ENCODE peak calls at places on chromosomes 1 and 21, in seven cellular contexts. One of them, this sample, is unnamed.

GRCh38 chr1:98496246-98496995 is 165.1 kb upstream of the SNX7 start:
- DNase-seq in H9: no peak
- DNase-seq in fibroblast of the aortic adventitia: peak; percentile 25
- DNase-seq in AG04450: no peak
- DNase-seq in Panc1: no peak
- DNase-seq in RWPE1: peak; percentile 12
- DNase-seq in astrocyte of the spinal cord: no peak
- DNase-seq in this sample: peak; percentile 6

GRCh38 chr1:33433509-33434362 is 2.8 kb upstream of the PHC2 start:
- DNase-seq in RWPE1: peak; percentile 96
- DNase-seq in H9: no peak
- DNase-seq in astrocyte of the spinal cord: peak; percentile 97
- DNase-seq in fibroblast of the aortic adventitia: peak; percentile 97
- DNase-seq in AG04450: peak; percentile 91
- DNase-seq in Panc1: peak; percentile 97
- DNase-seq in this sample: peak; percentile 100

GRCh38 chr1:26234644-26235384 is 814 bp downstream of the CEP85 start:
- DNase-seq in H9: no peak
- DNase-seq in AG04450: no peak
- DNase-seq in RWPE1: peak; percentile 45
- DNase-seq in Panc1: peak; percentile 17
- DNase-seq in fibroblast of the aortic adventitia: peak; percentile 28
- DNase-seq in astrocyte of the spinal cord: peak; percentile 18
- DNase-seq in this sample: peak; percentile 33

GRCh38 chr1:62784509-62785365 is 805 bp downstream of the ATG4C start:
- DNase-seq in astrocyte of the spinal cord: peak; percentile 45
- DNase-seq in RWPE1: peak; percentile 57
- DNase-seq in fibroblast of the aortic adventitia: peak; percentile 40
- DNase-seq in Panc1: no peak
- DNase-seq in H9: no peak
- DNase-seq in AG04450: no peak
- DNase-seq in this sample: no peak

GRCh38 chr1:246295340-246295739 is 211.7 kb downstream of the SMYD3 start:
- DNase-seq in H9: no peak
- DNase-seq in fibroblast of the aortic adventitia: no peak
- DNase-seq in Panc1: no peak
- DNase-seq in AG04450: no peak
- DNase-seq in RWPE1: no peak
- DNase-seq in astrocyte of the spinal cord: no peak
- DNase-seq in this sample: no peak

GRCh38 chr1:223114871-223115270 is 28.2 kb downstream of the TLR5 start:
- DNase-seq in RWPE1: no peak
- DNase-seq in AG04450: no peak
- DNase-seq in H9: no peak
- DNase-seq in astrocyte of the spinal cord: no peak
- DNase-seq in fibroblast of the aortic adventitia: peak; percentile 91
- DNase-seq in Panc1: no peak
- DNase-seq in this sample: no peak

GRCh38 chr1:37922767-37923550 is 23.9 kb downstream of the INPP5B start:
- DNase-seq in fibroblast of the aortic adventitia: no peak
- DNase-seq in Panc1: no peak
- DNase-seq in AG04450: no peak
- DNase-seq in astrocyte of the spinal cord: no peak
- DNase-seq in H9: no peak
- DNase-seq in RWPE1: no peak
- DNase-seq in this sample: no peak

GRCh38 chr1:15803380-15803779 is 4.1 kb downstream of the UQCRHL start:
- DNase-seq in astrocyte of the spinal cord: peak; percentile 36
- DNase-seq in H9: peak; percentile 63
- DNase-seq in fibroblast of the aortic adventitia: peak; percentile 47
- DNase-seq in AG04450: no peak
- DNase-seq in RWPE1: no peak
- DNase-seq in Panc1: no peak
- DNase-seq in this sample: peak; percentile 54

GRCh38 chr1:209685835-209686234 is 10.6 kb downstream of the G0S2 start:
- DNase-seq in Panc1: no peak
- DNase-seq in astrocyte of the spinal cord: no peak
- DNase-seq in AG04450: no peak
- DNase-seq in fibroblast of the aortic adventitia: no peak
- DNase-seq in RWPE1: no peak
- DNase-seq in H9: peak; percentile 33
- DNase-seq in this sample: no peak

GRCh38 chr1:30525980-30526651 is 197.3 kb downstream of the MATN1 start:
- DNase-seq in RWPE1: peak; percentile 64
- DNase-seq in fibroblast of the aortic adventitia: peak; percentile 55
- DNase-seq in AG04450: no peak
- DNase-seq in astrocyte of the spinal cord: peak; percentile 70
- DNase-seq in H9: no peak
- DNase-seq in Panc1: no peak
- DNase-seq in this sample: peak; percentile 84

GRCh38 chr1:56927171-56927570 is 38.6 kb downstream of the C8B start:
- DNase-seq in fibroblast of the aortic adventitia: no peak
- DNase-seq in H9: no peak
- DNase-seq in astrocyte of the spinal cord: no peak
- DNase-seq in Panc1: no peak
- DNase-seq in RWPE1: no peak
- DNase-seq in AG04450: no peak
- DNase-seq in this sample: no peak

GRCh38 chr1:226946285-226946684 is 6.2 kb downstream of the COQ8A start:
- DNase-seq in Panc1: no peak
- DNase-seq in astrocyte of the spinal cord: no peak
- DNase-seq in fibroblast of the aortic adventitia: no peak
- DNase-seq in RWPE1: no peak
- DNase-seq in H9: no peak
- DNase-seq in AG04450: no peak
- DNase-seq in this sample: no peak

GRCh38 chr21:33931799-33932390 is 16.3 kb upstream of the ATP5PO start:
- DNase-seq in RWPE1: no peak
- DNase-seq in astrocyte of the spinal cord: no peak
- DNase-seq in H9: no peak
- DNase-seq in fibroblast of the aortic adventitia: peak; percentile 50
- DNase-seq in AG04450: no peak
- DNase-seq in Panc1: no peak
- DNase-seq in this sample: no peak

GRCh38 chr1:93619507-93620168 is 62.0 kb downstream of the BCAR3 start:
- DNase-seq in astrocyte of the spinal cord: no peak
- DNase-seq in fibroblast of the aortic adventitia: no peak
- DNase-seq in RWPE1: no peak
- DNase-seq in AG04450: no peak
- DNase-seq in H9: no peak
- DNase-seq in Panc1: no peak
- DNase-seq in this sample: no peak

GRCh38 chr1:70382682-70383081 is 28.2 kb upstream of the ANKRD13C start:
- DNase-seq in fibroblast of the aortic adventitia: no peak
- DNase-seq in AG04450: no peak
- DNase-seq in astrocyte of the spinal cord: no peak
- DNase-seq in Panc1: no peak
- DNase-seq in H9: no peak
- DNase-seq in RWPE1: no peak
- DNase-seq in this sample: no peak

GRCh38 chr1:148385371-148386030 is 97.6 kb downstream of the PPIAL4G start:
- DNase-seq in RWPE1: no peak
- DNase-seq in astrocyte of the spinal cord: no peak
- DNase-seq in AG04450: no peak
- DNase-seq in fibroblast of the aortic adventitia: no peak
- DNase-seq in H9: no peak
- DNase-seq in Panc1: no peak
- DNase-seq in this sample: no peak

GRCh38 chr1:148388260-148389026 is 94.7 kb downstream of the PPIAL4G start:
- DNase-seq in H9: peak; percentile 99
- DNase-seq in fibroblast of the aortic adventitia: peak; percentile 77
- DNase-seq in AG04450: peak; percentile 21
- DNase-seq in astrocyte of the spinal cord: peak; percentile 94
- DNase-seq in Panc1: peak; percentile 88
- DNase-seq in RWPE1: peak; percentile 90
- DNase-seq in this sample: peak; percentile 97

GRCh38 chr1:148379697-148380096 is 103.4 kb downstream of the PPIAL4G start:
- DNase-seq in AG04450: no peak
- DNase-seq in astrocyte of the spinal cord: no peak
- DNase-seq in H9: no peak
- DNase-seq in RWPE1: no peak
- DNase-seq in fibroblast of the aortic adventitia: no peak
- DNase-seq in Panc1: no peak
- DNase-seq in this sample: no peak

GRCh38 chr1:148386617-148387016 is 96.5 kb downstream of the PPIAL4G start:
- DNase-seq in Panc1: no peak
- DNase-seq in fibroblast of the aortic adventitia: no peak
- DNase-seq in H9: no peak
- DNase-seq in astrocyte of the spinal cord: no peak
- DNase-seq in RWPE1: no peak
- DNase-seq in AG04450: no peak
- DNase-seq in this sample: no peak

GRCh38 chr1:148383966-148384365 is 99.1 kb downstream of the PPIAL4G start:
- DNase-seq in Panc1: no peak
- DNase-seq in AG04450: no peak
- DNase-seq in RWPE1: no peak
- DNase-seq in fibroblast of the aortic adventitia: no peak
- DNase-seq in H9: no peak
- DNase-seq in astrocyte of the spinal cord: no peak
- DNase-seq in this sample: peak; percentile 45
- TF ChIP-seq CTCF in Panc1: no peak
- TF ChIP-seq CTCF in AG04450: no peak
- TF ChIP-seq CTCF in RWPE1: no peak
- TF ChIP-seq CTCF in fibroblast of the aortic adventitia: no peak
- TF ChIP-seq CTCF in H9: peak; percentile 24
- TF ChIP-seq CTCF in astrocyte of the spinal cord: no peak
- TF ChIP-seq CTCF in this sample: no peak

GRCh38 chr1:150516050-150516591 is 569 bp downstream of the FALEC start:
- DNase-seq in H9: peak; percentile 41
- DNase-seq in astrocyte of the spinal cord: peak; percentile 31
- DNase-seq in RWPE1: no peak
- DNase-seq in Panc1: no peak
- DNase-seq in fibroblast of the aortic adventitia: peak; percentile 49
- DNase-seq in AG04450: no peak
- DNase-seq in this sample: peak; percentile 13

GRCh38 chr1:150514913-150515327 is 632 bp upstream of the FALEC start:
- DNase-seq in Panc1: no peak
- DNase-seq in fibroblast of the aortic adventitia: no peak
- DNase-seq in RWPE1: no peak
- DNase-seq in AG04450: no peak
- DNase-seq in astrocyte of the spinal cord: no peak
- DNase-seq in H9: no peak
- DNase-seq in this sample: no peak

GRCh38 chr1:150516616-150517015 is 1.1 kb downstream of the FALEC start:
- DNase-seq in AG04450: no peak
- DNase-seq in RWPE1: no peak
- DNase-seq in Panc1: no peak
- DNase-seq in fibroblast of the aortic adventitia: peak; percentile 26
- DNase-seq in H9: no peak
- DNase-seq in astrocyte of the spinal cord: peak; percentile 19
- DNase-seq in this sample: peak; percentile 18

GRCh38 chr1:150514260-150514659 is 1.3 kb upstream of the FALEC start:
- DNase-seq in fibroblast of the aortic adventitia: no peak
- DNase-seq in astrocyte of the spinal cord: no peak
- DNase-seq in Panc1: no peak
- DNase-seq in AG04450: no peak
- DNase-seq in RWPE1: no peak
- DNase-seq in H9: no peak
- DNase-seq in this sample: no peak

DNA sequence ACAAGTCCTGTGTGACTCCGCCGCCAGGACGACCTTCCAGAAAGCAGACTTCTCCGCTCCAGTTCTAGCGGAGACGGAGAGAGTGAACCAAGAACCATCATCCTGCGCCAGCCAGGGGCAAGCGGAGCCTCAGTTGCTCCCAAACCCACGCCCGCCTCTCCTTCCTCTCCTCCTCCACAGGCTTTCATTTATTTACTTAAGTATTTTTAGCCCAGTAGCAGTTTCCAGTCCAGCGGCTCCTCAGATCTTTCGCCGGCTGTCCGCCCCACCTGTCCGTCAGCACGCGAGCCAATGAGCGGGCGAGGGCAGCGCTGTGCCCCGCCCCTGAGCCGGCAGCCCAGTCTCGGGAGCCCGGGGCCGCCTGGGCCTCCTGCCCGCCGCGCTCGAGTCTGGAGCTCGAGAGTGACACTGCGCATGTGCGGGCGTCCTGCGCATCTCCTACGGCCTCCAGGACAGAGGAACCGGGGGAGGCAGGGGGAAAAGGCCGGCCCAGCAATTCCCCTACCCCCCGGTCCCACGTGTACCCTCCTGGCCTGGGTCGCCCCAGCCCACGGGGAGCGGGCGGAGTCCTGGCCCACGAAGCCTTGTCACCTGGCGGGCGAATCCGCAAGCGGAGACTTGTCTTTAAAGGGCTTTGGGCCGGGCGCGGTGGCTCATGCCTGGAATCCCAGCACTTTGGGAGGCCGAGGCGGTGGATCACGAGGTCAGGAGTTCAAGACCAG is at the start of gene FALEC:
- DNase-seq in astrocyte of the spinal cord: peak; percentile 97
- DNase-seq in fibroblast of the aortic adventitia: peak; percentile 94
- DNase-seq in Panc1: peak; percentile 76
- DNase-seq in RWPE1: peak; percentile 94
- DNase-seq in H9: peak; percentile 98
- DNase-seq in AG04450: peak; percentile 89
- DNase-seq in this sample: peak; percentile 98
- TF ChIP-seq CTCF in astrocyte of the spinal cord: no peak
- TF ChIP-seq CTCF in fibroblast of the aortic adventitia: peak; percentile 10
- TF ChIP-seq CTCF in Panc1: no peak
- TF ChIP-seq CTCF in RWPE1: no peak
- TF ChIP-seq CTCF in H9: no peak
- TF ChIP-seq CTCF in AG04450: no peak
- TF ChIP-seq CTCF in this sample: no peak

DNA sequence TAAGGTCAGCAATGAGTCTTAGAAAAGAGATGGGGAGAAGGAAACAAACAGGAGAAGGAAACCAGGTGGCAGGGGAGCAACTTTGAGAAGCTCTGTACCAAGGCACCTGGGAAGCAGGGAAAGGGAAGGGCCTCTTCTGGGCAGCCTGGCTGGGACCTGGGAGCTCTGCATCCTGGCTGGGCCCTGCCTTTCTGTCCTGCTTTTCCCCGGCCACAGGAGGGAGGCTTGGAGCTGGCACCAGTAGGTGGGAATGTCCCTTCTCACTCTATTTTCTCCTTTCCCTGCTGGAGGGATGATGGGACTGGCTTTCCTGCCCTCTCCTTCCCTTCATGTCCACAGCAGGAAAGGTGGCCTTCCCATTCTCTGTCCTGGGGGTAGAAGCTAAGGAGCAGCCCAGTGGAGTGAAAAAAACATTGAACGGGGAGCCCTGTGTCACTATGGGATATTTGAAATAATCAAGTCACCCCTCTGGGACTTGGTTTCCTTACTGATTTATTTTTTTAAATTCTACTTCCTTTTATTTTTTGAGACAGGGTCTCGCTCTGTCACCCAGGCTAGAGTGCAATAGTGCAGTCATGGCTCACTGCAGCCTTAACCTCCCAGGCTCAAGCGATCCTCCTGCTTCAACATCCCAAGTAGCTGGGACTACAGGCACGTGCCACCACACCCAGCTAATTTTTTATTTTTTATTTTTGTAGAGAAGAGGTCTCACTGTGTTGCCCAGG is 5.1 kb upstream of the NES start:
- DNase-seq in AG04450: no peak
- DNase-seq in RWPE1: no peak
- DNase-seq in Panc1: no peak
- DNase-seq in fibroblast of the aortic adventitia: no peak
- DNase-seq in H9: peak; percentile 77
- DNase-seq in astrocyte of the spinal cord: no peak
- DNase-seq in this sample: no peak
- TF ChIP-seq CTCF in AG04450: no peak
- TF ChIP-seq CTCF in RWPE1: no peak
- TF ChIP-seq CTCF in Panc1: peak; percentile 46
- TF ChIP-seq CTCF in fibroblast of the aortic adventitia: peak; percentile 13
- TF ChIP-seq CTCF in H9: peak; percentile 52
- TF ChIP-seq CTCF in astrocyte of the spinal cord: peak; percentile 9
- TF ChIP-seq CTCF in this sample: no peak

GRCh38 chr1:18322353-18323032 is 158.2 kb upstream of the KLHDC7A start:
- DNase-seq in H9: peak; percentile 68
- DNase-seq in fibroblast of the aortic adventitia: no peak
- DNase-seq in RWPE1: no peak
- DNase-seq in astrocyte of the spinal cord: no peak
- DNase-seq in Panc1: no peak
- DNase-seq in AG04450: no peak
- DNase-seq in this sample: no peak
- TF ChIP-seq CTCF in H9: peak; percentile 78
- TF ChIP-seq CTCF in fibroblast of the aortic adventitia: no peak
- TF ChIP-seq CTCF in RWPE1: no peak
- TF ChIP-seq CTCF in astrocyte of the spinal cord: no peak
- TF ChIP-seq CTCF in Panc1: peak; percentile 67
- TF ChIP-seq CTCF in AG04450: no peak
- TF ChIP-seq CTCF in this sample: no peak

This sample was measured in MCF 10A.